ENCODE peak calls at places on chromosomes 13 and 19, in four cellular contexts. U, H, R and O are unnamed samples.

GRCh38 chr13:32164622-32165268 is 133.2 kb downstream of the FRY start:
- DNase-seq in U (no peak), H (peak; percentile 48), R (peak; percentile 80), O (no peak)

GRCh38 chr13:24233351-24233901 is 72.9 kb downstream of the SPATA13 start:
- DNase-seq in U (no peak), H (no peak), R (peak; percentile 70), O (no peak)

GRCh38 chr13:35630551-35631275 is 154.2 kb upstream of the MAB21L1 start:
- DNase-seq in U (no peak), H (no peak), R (peak; percentile 70), O (no peak)

GRCh38 chr13:45198924-45199323 is 1.9 kb downstream of the KCTD4 start:
- DNase-seq in U (no peak), H (no peak), R (peak; percentile 28), O (no peak)

GRCh38 chr19:40585241-40585640 is 8.6 kb downstream of the SHKBP1 start:
- DNase-seq in U (no peak), H (no peak), R (no peak), O (no peak)

GRCh38 chr13:46530084-46530935 is 22.7 kb upstream of the LRCH1 start:
- DNase-seq in U (no peak), H (no peak), R (peak; percentile 58), O (no peak)

GRCh38 chr19:48970923-48971395 is 5.8 kb downstream of the FTL start:
- DNase-seq in U (peak; percentile 92), H (peak; percentile 81), R (peak; percentile 82), O (peak; percentile 56)

GRCh38 chr19:18612772-18613588 is at the start of gene TMEM59L:
- DNase-seq in U (no peak), H (no peak), R (no peak), O (peak; percentile 38)

GRCh38 chr13:85230754-85231153 is 568.5 kb downstream of the SLITRK6 start:
- DNase-seq in U (no peak), H (no peak), R (peak; percentile 72), O (no peak)

GRCh38 chr19:39405930-39406655 is 554 bp upstream of the ZFP36 start:
- DNase-seq in U (no peak), H (peak; percentile 78), R (no peak), O (peak; percentile 78)

GRCh38 chr13:21371011-21371410 is 88.1 kb downstream of the ZDHHC20 start:
- DNase-seq in U (no peak), H (no peak), R (peak; percentile 29), O (no peak)

GRCh38 chr13:39900106-39900750 is 244.8 kb downstream of the COG6 start:
- DNase-seq in U (no peak), H (no peak), R (peak; percentile 63), O (no peak)

GRCh38 chr13:75830842-75831241 is 194.7 kb downstream of the LMO7 start:
- DNase-seq in U (no peak), H (no peak), R (peak; percentile 51), O (no peak)

GRCh38 chr19:17327068-17327653 is 7.5 kb downstream of the ANO8 start:
- DNase-seq in U (no peak), H (no peak), R (no peak), O (no peak)

GRCh38 chr19:46866407-46867132 is 5.8 kb downstream of the ARHGAP35 start:
- DNase-seq in U (no peak), H (no peak), R (no peak), O (no peak)

GRCh38 chr19:38277969-38278680 is 13.8 kb downstream of the SPINT2 start:
- DNase-seq in U (no peak), H (no peak), R (peak; percentile 65), O (no peak)

GRCh38 chr19:41298327-41298964 is 11.5 kb upstream of the CCDC97 start:
- DNase-seq in U (peak; percentile 88), H (peak; percentile 45), R (peak; percentile 81), O (peak; percentile 59)

GRCh38 chr13:109575821-109576220 is 210.6 kb downstream of the IRS2 start:
- DNase-seq in U (no peak), H (no peak), R (no peak), O (no peak)

GRCh38 chr19:50607874-50608785 is 31.6 kb downstream of the SYT3 start:
- DNase-seq in U (peak; percentile 94), H (peak; percentile 49), R (peak; percentile 42), O (peak; percentile 15)

GRCh38 chr19:48750771-48751504 is 1.5 kb downstream of the FUT1 start:
- DNase-seq in U (no peak), H (no peak), R (no peak), O (no peak)

GRCh38 chr13:75481176-75482069 is 546 bp downstream of the TBC1D4 start:
- DNase-seq in U (peak; percentile 75), H (peak; percentile 52), R (peak; percentile 28), O (no peak)

GRCh38 chr13:43348397-43348796 is 325.0 kb downstream of the DNAJC15 start:
- DNase-seq in U (no peak), H (no peak), R (no peak), O (no peak)

GRCh38 chr19:45917421-45918091 is 3.0 kb upstream of the NANOS2 start:
- DNase-seq in U (no peak), H (no peak), R (no peak), O (no peak)

GRCh38 chr19:51948979-51949378 is 21.7 kb downstream of the ZNF613 start:
- DNase-seq in U (no peak), H (no peak), R (peak; percentile 75), O (no peak)

GRCh38 chr19:3538258-3538929 is 580 bp upstream of the TEKTIP1 start:
- DNase-seq in U (no peak), H (no peak), R (no peak), O (no peak)

GRCh38 chr19:3539743-3540118 is 757 bp downstream of the TEKTIP1 start:
- DNase-seq in U (no peak), H (no peak), R (no peak), O (no peak)

GRCh38 chr19:3537101-3537437 is 1.9 kb upstream of the TEKTIP1 start:
- DNase-seq in U (no peak), H (no peak), R (no peak), O (no peak)

GRCh38 chr19:3537438-3538240 is 1.3 kb upstream of the TEKTIP1 start:
- DNase-seq in U (peak; percentile 59), H (no peak), R (no peak), O (no peak)

DNA sequence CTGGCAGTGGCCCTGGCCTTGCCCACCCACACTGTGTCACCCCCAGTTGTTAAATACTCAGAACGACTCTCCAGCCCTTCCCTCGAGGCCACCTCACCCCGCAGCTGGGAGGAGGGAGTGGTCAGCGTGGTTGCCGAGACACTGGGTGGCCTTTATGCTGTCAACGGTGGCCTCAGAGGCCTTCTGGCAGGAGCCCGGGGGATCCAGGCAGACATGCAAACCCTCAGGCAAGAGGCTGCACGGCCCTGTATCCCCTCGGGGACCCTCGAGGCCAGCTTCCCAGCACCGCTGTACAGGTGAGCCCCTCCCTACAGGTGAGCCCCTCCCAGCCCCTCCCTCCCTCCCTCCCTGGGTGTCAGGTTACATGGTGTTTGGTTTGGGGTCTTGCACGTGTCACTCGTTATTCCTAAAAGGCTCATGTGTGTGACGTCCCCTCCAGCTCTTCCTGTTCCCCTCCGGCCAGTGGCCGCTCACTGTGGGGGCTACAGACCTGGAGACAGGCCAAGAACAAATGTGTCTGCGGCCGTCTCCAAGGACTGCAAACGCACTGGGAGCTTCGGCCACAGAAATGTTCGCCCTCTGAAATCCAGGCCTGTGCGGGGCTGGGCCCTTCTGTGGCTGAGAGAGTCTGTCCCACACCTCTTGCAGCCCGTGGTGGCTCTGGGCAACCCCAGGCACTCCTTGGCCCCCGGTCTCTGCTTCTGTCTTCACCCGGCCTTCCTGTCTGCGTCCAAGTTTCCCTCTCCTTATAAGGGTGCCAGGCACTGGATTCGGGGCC is at the start of gene TEKTIP1:
- DNase-seq in U (peak; percentile 58), H (no peak), R (no peak), O (no peak)
- H3K27ac ChIP-seq in U (no peak within 1 kb of the TSS), H (no peak within 1 kb of the TSS), R (no peak within 1 kb of the TSS), O (no peak within 1 kb of the TSS)

GRCh38 chr19:4897146-4897545 is 5.5 kb downstream of the ARRDC5 start:
- DNase-seq in U (no peak), H (no peak), R (no peak), O (no peak)
- H3K4me3 ChIP-seq in U (no peak overlapping the region), H (no peak overlapping the region), R (no peak overlapping the region), O (no peak overlapping the region)

DNA sequence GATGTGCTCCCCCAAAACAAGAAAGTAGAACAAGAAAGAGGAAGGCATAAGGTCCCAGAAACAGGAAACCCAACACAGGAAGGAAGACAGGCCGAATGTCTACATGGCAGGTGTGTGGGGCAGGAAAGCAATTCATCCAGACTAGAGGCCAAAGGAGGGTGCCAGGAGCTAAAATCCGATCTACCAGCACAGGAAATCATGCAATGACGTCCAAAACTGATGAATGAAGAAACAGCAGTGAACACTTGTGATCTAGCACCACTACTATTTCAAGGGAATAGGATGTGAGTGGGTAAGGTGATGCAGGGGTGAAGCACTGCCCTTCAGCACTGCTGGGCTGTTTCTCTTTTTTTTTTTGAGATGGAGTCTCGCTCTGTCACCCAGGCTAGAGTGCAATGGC is 59.1 kb downstream of the DOCK9 start:
- DNase-seq in U (no peak), H (no peak), R (no peak), O (no peak)
- H3K27me3 ChIP-seq in U (no peaks in the 10 kb centered on the region), H (no peaks in the 10 kb centered on the region), R (no peaks in the 10 kb centered on the region), O (no peaks in the 10 kb centered on the region)

GRCh38 chr19:29812080-29812880 is 489 bp downstream of the CCNE1 start:
- DNase-seq in U (peak; percentile 66), H (peak; percentile 33), R (no peak), O (no peak)

GRCh38 chr19:29809795-29810503 is 1.8 kb upstream of the CCNE1 start:
- DNase-seq in U (no peak), H (no peak), R (no peak), O (no peak)

GRCh38 chr19:29810504-29810871 is 1.3 kb upstream of the CCNE1 start:
- DNase-seq in U (no peak), H (peak; percentile 21), R (peak; percentile 12), O (no peak)

GRCh38 chr19:29812881-29813275 is 1.1 kb downstream of the CCNE1 start:
- DNase-seq in U (no peak), H (no peak), R (no peak), O (no peak)

GRCh38 chr19:29811125-29812079 is at the start of gene CCNE1:
- DNase-seq in U (peak; percentile 97), H (peak; percentile 96), R (peak; percentile 80), O (peak; percentile 93)
- H3K27ac ChIP-seq in U (peak within 1 kb of the TSS; percentile 24), H (peak within 1 kb of the TSS; percentile 44), R (no peak within 1 kb of the TSS), O (peak within 1 kb of the TSS; percentile 49)

GRCh38 chr13:49630580-49630979 is 2.3 kb downstream of the ARL11 start:
- DNase-seq in U (no peak), H (no peak), R (no peak), O (no peak)

GRCh38 chr13:49625392-49626137 is 2.7 kb upstream of the ARL11 start:
- DNase-seq in U (peak; percentile 85), H (peak; percentile 83), R (peak; percentile 64), O (no peak)

GRCh38 chr13:49629947-49630346 is 1.6 kb downstream of the ARL11 start:
- DNase-seq in U (no peak), H (no peak), R (no peak), O (no peak)

GRCh38 chr13:49629196-49629938 is 1.1 kb downstream of the ARL11 start:
- DNase-seq in U (no peak), H (no peak), R (no peak), O (no peak)

GRCh38 chr13:49627831-49628652 is at the start of gene ARL11:
- DNase-seq in U (peak; percentile 85), H (peak; percentile 79), R (no peak), O (peak; percentile 11)
- H3K4me3 ChIP-seq in U (peak within 1 kb of the TSS; percentile 43), H (peak within 1 kb of the TSS; percentile 19), R (no peak within 1 kb of the TSS), O (peak within 1 kb of the TSS; percentile 44)

DNA sequence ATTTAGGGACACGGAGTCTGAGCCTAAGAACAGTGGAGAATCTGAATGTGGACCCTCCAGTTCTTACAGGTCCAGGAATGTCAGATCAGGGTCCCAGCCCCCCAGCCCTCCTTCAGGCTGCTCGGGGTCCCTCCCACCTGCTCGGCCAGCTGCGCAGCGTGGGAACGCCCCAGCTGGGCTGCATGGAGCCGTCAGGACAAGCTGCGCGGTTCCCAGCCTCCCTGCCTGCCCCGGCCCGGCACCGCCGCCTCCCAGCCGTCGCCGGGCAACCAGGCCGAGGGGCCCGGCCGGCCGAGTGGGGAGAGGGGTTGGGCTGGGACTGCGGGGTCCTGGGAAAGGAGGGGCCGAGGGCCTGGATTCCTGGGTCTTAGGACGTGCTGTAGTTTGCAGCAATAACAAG is 710 bp upstream of the KIRREL2 start:
- DNase-seq in U (no peak), H (no peak), R (no peak), O (no peak)
- H3K27me3 ChIP-seq in U (peaks cover 90% of the 10 kb centered on the region), H (peaks cover 31% of the 10 kb centered on the region), R (peaks cover 48% of the 10 kb centered on the region), O (peaks cover 33% of the 10 kb centered on the region)